ENCODE peak calls at places on chromosomes 16 and 17, in nine cellular contexts. One of them, this sample, is unnamed.

GRCh38 chr17:76196675-76197074 is 43.6 kb downstream of the RNF157 start:
- DNase-seq in skeletal muscle cell: peak
- DNase-seq in lower lobe of right lung: no peak
- DNase-seq in endothelial cell of umbilical vein: no peak
- DNase-seq in epithelial cell of esophagus: no peak
- DNase-seq in brain microvascular endothelial cell: no peak
- DNase-seq in CD8-positive, alpha-beta T cell: no peak
- DNase-seq in heart right ventricle: peak
- DNase-seq in cardiac fibroblast: peak
- DNase-seq in this sample: no peak

GRCh38 chr17:64507418-64507766 is 615 bp downstream of the CEP95 start:
- DNase-seq in endothelial cell of umbilical vein: peak
- DNase-seq in cardiac fibroblast: peak
- DNase-seq in brain microvascular endothelial cell: peak
- DNase-seq in epithelial cell of esophagus: peak
- DNase-seq in heart right ventricle: peak
- DNase-seq in lower lobe of right lung: no peak
- DNase-seq in skeletal muscle cell: no peak
- DNase-seq in CD8-positive, alpha-beta T cell: no peak
- DNase-seq in this sample: peak

GRCh38 chr17:79993390-79994221 is 42.1 kb downstream of the TBC1D16 start:
- DNase-seq in CD8-positive, alpha-beta T cell: no peak
- DNase-seq in cardiac fibroblast: peak
- DNase-seq in lower lobe of right lung: peak
- DNase-seq in epithelial cell of esophagus: peak
- DNase-seq in endothelial cell of umbilical vein: no peak
- DNase-seq in skeletal muscle cell: peak
- DNase-seq in brain microvascular endothelial cell: peak
- DNase-seq in heart right ventricle: peak
- DNase-seq in this sample: peak

GRCh38 chr16:8751481-8752311 is 45.7 kb downstream of the TMEM186 start:
- DNase-seq in skeletal muscle cell: peak
- DNase-seq in CD8-positive, alpha-beta T cell: no peak
- DNase-seq in cardiac fibroblast: peak
- DNase-seq in endothelial cell of umbilical vein: peak
- DNase-seq in epithelial cell of esophagus: peak
- DNase-seq in heart right ventricle: no peak
- DNase-seq in brain microvascular endothelial cell: peak
- DNase-seq in lower lobe of right lung: no peak
- DNase-seq in this sample: peak

GRCh38 chr17:73182616-73183310 is 10.1 kb upstream of the COG1 start:
- DNase-seq in brain microvascular endothelial cell: no peak
- DNase-seq in endothelial cell of umbilical vein: no peak
- DNase-seq in CD8-positive, alpha-beta T cell: no peak
- DNase-seq in cardiac fibroblast: no peak
- DNase-seq in heart right ventricle: no peak
- DNase-seq in skeletal muscle cell: no peak
- DNase-seq in lower lobe of right lung: no peak
- DNase-seq in epithelial cell of esophagus: no peak
- DNase-seq in this sample: no peak

GRCh38 chr16:27154573-27155521 is 48.5 kb upstream of the KDM8 start:
- DNase-seq in lower lobe of right lung: peak
- DNase-seq in skeletal muscle cell: no peak
- DNase-seq in CD8-positive, alpha-beta T cell: peak
- DNase-seq in cardiac fibroblast: peak
- DNase-seq in heart right ventricle: peak
- DNase-seq in brain microvascular endothelial cell: peak
- DNase-seq in endothelial cell of umbilical vein: peak
- DNase-seq in epithelial cell of esophagus: peak
- DNase-seq in this sample: peak

GRCh38 chr17:50364715-50365114 is 8.3 kb downstream of the MRPL27 start:
- DNase-seq in cardiac fibroblast: peak
- DNase-seq in skeletal muscle cell: no peak
- DNase-seq in lower lobe of right lung: no peak
- DNase-seq in heart right ventricle: no peak
- DNase-seq in CD8-positive, alpha-beta T cell: no peak
- DNase-seq in epithelial cell of esophagus: peak
- DNase-seq in endothelial cell of umbilical vein: no peak
- DNase-seq in brain microvascular endothelial cell: no peak
- DNase-seq in this sample: peak

GRCh38 chr16:57483725-57484514 is 2.4 kb downstream of the DOK4 start:
- DNase-seq in cardiac fibroblast: no peak
- DNase-seq in CD8-positive, alpha-beta T cell: no peak
- DNase-seq in heart right ventricle: no peak
- DNase-seq in epithelial cell of esophagus: peak
- DNase-seq in endothelial cell of umbilical vein: no peak
- DNase-seq in lower lobe of right lung: no peak
- DNase-seq in brain microvascular endothelial cell: no peak
- DNase-seq in skeletal muscle cell: no peak
- DNase-seq in this sample: no peak

GRCh38 chr17:68437979-68438877 is 19.1 kb downstream of the WIPI1 start:
- DNase-seq in brain microvascular endothelial cell: no peak
- DNase-seq in epithelial cell of esophagus: no peak
- DNase-seq in endothelial cell of umbilical vein: peak
- DNase-seq in heart right ventricle: peak
- DNase-seq in cardiac fibroblast: peak
- DNase-seq in skeletal muscle cell: no peak
- DNase-seq in CD8-positive, alpha-beta T cell: no peak
- DNase-seq in lower lobe of right lung: peak
- DNase-seq in this sample: peak

GRCh38 chr17:61598014-61598413 is 7.0 kb upstream of the NACA2 start:
- DNase-seq in CD8-positive, alpha-beta T cell: no peak
- DNase-seq in skeletal muscle cell: no peak
- DNase-seq in endothelial cell of umbilical vein: no peak
- DNase-seq in epithelial cell of esophagus: no peak
- DNase-seq in lower lobe of right lung: no peak
- DNase-seq in heart right ventricle: no peak
- DNase-seq in cardiac fibroblast: no peak
- DNase-seq in brain microvascular endothelial cell: no peak
- DNase-seq in this sample: no peak

GRCh38 chr16:78705694-78706093 is 606.2 kb downstream of the WWOX start:
- DNase-seq in endothelial cell of umbilical vein: no peak
- DNase-seq in CD8-positive, alpha-beta T cell: no peak
- DNase-seq in epithelial cell of esophagus: peak
- DNase-seq in lower lobe of right lung: no peak
- DNase-seq in cardiac fibroblast: no peak
- DNase-seq in heart right ventricle: no peak
- DNase-seq in brain microvascular endothelial cell: peak
- DNase-seq in skeletal muscle cell: no peak
- DNase-seq in this sample: peak

GRCh38 chr17:7191571-7192270 is 12.6 kb upstream of the ASGR1 start:
- DNase-seq in endothelial cell of umbilical vein: no peak
- DNase-seq in brain microvascular endothelial cell: no peak
- DNase-seq in lower lobe of right lung: peak
- DNase-seq in epithelial cell of esophagus: peak
- DNase-seq in heart right ventricle: peak
- DNase-seq in CD8-positive, alpha-beta T cell: no peak
- DNase-seq in cardiac fibroblast: peak
- DNase-seq in skeletal muscle cell: no peak
- DNase-seq in this sample: peak

GRCh38 chr17:47188266-47188665 is 829 bp downstream of the CDC27 start:
- DNase-seq in endothelial cell of umbilical vein: peak
- DNase-seq in skeletal muscle cell: no peak
- DNase-seq in epithelial cell of esophagus: peak
- DNase-seq in cardiac fibroblast: peak
- DNase-seq in heart right ventricle: peak
- DNase-seq in CD8-positive, alpha-beta T cell: no peak
- DNase-seq in lower lobe of right lung: no peak
- DNase-seq in brain microvascular endothelial cell: peak
- DNase-seq in this sample: peak

GRCh38 chr16:30867747-30868146 is 26.1 kb downstream of the BCL7C start:
- DNase-seq in heart right ventricle: no peak
- DNase-seq in cardiac fibroblast: peak
- DNase-seq in lower lobe of right lung: no peak
- DNase-seq in skeletal muscle cell: no peak
- DNase-seq in endothelial cell of umbilical vein: no peak
- DNase-seq in epithelial cell of esophagus: peak
- DNase-seq in brain microvascular endothelial cell: no peak
- DNase-seq in CD8-positive, alpha-beta T cell: no peak
- DNase-seq in this sample: peak

GRCh38 chr17:49108318-49108717 is 24.3 kb upstream of the B4GALNT2 start:
- DNase-seq in epithelial cell of esophagus: peak
- DNase-seq in lower lobe of right lung: no peak
- DNase-seq in skeletal muscle cell: peak
- DNase-seq in endothelial cell of umbilical vein: no peak
- DNase-seq in brain microvascular endothelial cell: peak
- DNase-seq in heart right ventricle: no peak
- DNase-seq in CD8-positive, alpha-beta T cell: no peak
- DNase-seq in cardiac fibroblast: peak
- DNase-seq in this sample: peak

GRCh38 chr17:40415390-40415789 is 2.3 kb downstream of the TOP2A start:
- DNase-seq in CD8-positive, alpha-beta T cell: no peak
- DNase-seq in heart right ventricle: no peak
- DNase-seq in lower lobe of right lung: no peak
- DNase-seq in skeletal muscle cell: peak
- DNase-seq in endothelial cell of umbilical vein: peak
- DNase-seq in epithelial cell of esophagus: peak
- DNase-seq in cardiac fibroblast: peak
- DNase-seq in brain microvascular endothelial cell: peak
- DNase-seq in this sample: peak
- H3K4me3 ChIP-seq in CD8-positive, alpha-beta T cell: no peak
- H3K4me3 ChIP-seq in heart right ventricle: no peak
- H3K4me3 ChIP-seq in lower lobe of right lung: no peak
- H3K4me3 ChIP-seq in skeletal muscle cell: no peak
- H3K4me3 ChIP-seq in endothelial cell of umbilical vein: no peak
- H3K4me3 ChIP-seq in epithelial cell of esophagus: no peak
- H3K4me3 ChIP-seq in cardiac fibroblast: peak
- H3K4me3 ChIP-seq in brain microvascular endothelial cell: peak
- H3K4me3 ChIP-seq in this sample: peak

GRCh38 chr16:81463296-81463890 is 18.8 kb downstream of the CMIP start:
- DNase-seq in skeletal muscle cell: no peak
- DNase-seq in cardiac fibroblast: no peak
- DNase-seq in endothelial cell of umbilical vein: no peak
- DNase-seq in brain microvascular endothelial cell: no peak
- DNase-seq in heart right ventricle: no peak
- DNase-seq in epithelial cell of esophagus: no peak
- DNase-seq in CD8-positive, alpha-beta T cell: no peak
- DNase-seq in lower lobe of right lung: no peak
- DNase-seq in this sample: no peak

GRCh38 chr16:81467072-81467471 is 22.5 kb downstream of the CMIP start:
- DNase-seq in skeletal muscle cell: no peak
- DNase-seq in heart right ventricle: no peak
- DNase-seq in lower lobe of right lung: no peak
- DNase-seq in cardiac fibroblast: no peak
- DNase-seq in epithelial cell of esophagus: no peak
- DNase-seq in CD8-positive, alpha-beta T cell: no peak
- DNase-seq in brain microvascular endothelial cell: no peak
- DNase-seq in endothelial cell of umbilical vein: no peak
- DNase-seq in this sample: no peak

GRCh38 chr16:81464279-81464678 is 19.7 kb downstream of the CMIP start:
- DNase-seq in lower lobe of right lung: no peak
- DNase-seq in endothelial cell of umbilical vein: no peak
- DNase-seq in heart right ventricle: no peak
- DNase-seq in brain microvascular endothelial cell: no peak
- DNase-seq in epithelial cell of esophagus: no peak
- DNase-seq in cardiac fibroblast: no peak
- DNase-seq in CD8-positive, alpha-beta T cell: no peak
- DNase-seq in skeletal muscle cell: no peak
- DNase-seq in this sample: no peak

GRCh38 chr16:81466351-81466960 is 21.8 kb downstream of the CMIP start:
- DNase-seq in endothelial cell of umbilical vein: no peak
- DNase-seq in skeletal muscle cell: no peak
- DNase-seq in cardiac fibroblast: peak
- DNase-seq in heart right ventricle: no peak
- DNase-seq in lower lobe of right lung: no peak
- DNase-seq in brain microvascular endothelial cell: no peak
- DNase-seq in CD8-positive, alpha-beta T cell: no peak
- DNase-seq in epithelial cell of esophagus: peak
- DNase-seq in this sample: peak

DNA sequence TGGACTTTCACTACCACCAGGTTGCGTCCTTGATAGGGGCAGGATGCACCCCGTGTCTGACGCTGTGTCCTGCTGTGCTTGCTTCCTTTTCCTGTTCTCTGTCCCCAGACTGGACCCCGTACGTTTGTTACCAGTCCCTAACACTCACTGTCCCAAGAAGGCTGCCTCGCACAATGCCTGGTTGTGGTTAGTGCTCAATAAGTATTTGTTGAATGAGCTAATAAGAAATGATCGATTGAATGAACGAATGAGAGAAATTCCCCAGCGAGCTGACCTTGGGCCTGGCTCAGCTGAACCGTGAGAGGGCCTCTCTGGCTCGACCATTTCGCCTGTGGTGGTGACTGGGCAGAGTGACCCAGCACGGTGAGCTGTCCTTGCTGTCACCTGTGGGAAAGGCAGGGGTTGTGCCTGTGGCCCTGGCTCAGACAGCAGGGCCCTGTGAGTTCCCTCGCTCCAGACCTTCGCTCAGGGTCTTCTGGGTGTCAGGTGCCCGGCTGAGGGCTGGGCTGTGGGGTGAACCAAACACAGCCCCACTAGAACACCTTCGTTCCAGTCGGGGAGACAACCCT is 20.9 kb downstream of the CMIP start:
- DNase-seq in epithelial cell of esophagus: no peak
- DNase-seq in heart right ventricle: no peak
- DNase-seq in skeletal muscle cell: no peak
- DNase-seq in cardiac fibroblast: no peak
- DNase-seq in lower lobe of right lung: no peak
- DNase-seq in endothelial cell of umbilical vein: no peak
- DNase-seq in CD8-positive, alpha-beta T cell: no peak
- DNase-seq in brain microvascular endothelial cell: no peak
- DNase-seq in this sample: no peak
- H3K4me3 ChIP-seq in epithelial cell of esophagus: no peak
- H3K4me3 ChIP-seq in heart right ventricle: no peak
- H3K4me3 ChIP-seq in skeletal muscle cell: no peak
- H3K4me3 ChIP-seq in cardiac fibroblast: no peak
- H3K4me3 ChIP-seq in lower lobe of right lung: no peak
- H3K4me3 ChIP-seq in endothelial cell of umbilical vein: no peak
- H3K4me3 ChIP-seq in CD8-positive, alpha-beta T cell: no peak
- H3K4me3 ChIP-seq in brain microvascular endothelial cell: no peak
- H3K4me3 ChIP-seq in this sample: no peak

DNA sequence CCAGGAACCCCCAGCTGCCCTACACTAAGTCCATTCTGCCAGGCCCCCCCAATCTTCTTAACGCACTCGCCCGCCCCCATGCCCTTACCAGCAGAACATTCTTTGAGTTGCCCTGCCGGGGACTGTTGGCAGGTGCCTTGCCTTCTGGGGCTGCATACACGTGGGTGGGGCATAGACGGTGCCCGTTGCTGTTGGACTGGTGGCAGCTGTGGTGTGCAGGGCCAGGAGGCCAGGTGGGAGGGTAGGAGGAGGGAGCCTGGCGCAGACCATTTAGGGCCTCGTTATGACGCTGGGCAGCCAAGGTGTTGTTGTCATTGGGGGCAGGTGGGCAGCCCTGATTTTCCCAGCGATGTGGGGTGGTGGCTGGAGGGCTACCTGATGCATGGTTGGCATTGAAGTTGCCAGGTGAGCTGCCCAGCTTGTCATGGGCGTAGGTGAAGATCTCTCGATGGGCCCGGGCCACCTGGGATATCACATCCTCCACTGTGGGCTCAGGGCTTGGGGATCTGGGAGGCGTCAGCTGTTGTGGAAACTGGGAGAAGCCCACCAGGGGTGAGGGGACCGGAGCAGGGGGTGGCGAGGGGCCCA is 4.9 kb downstream of the NR1D1 start:
- DNase-seq in skeletal muscle cell: no peak
- DNase-seq in CD8-positive, alpha-beta T cell: no peak
- DNase-seq in lower lobe of right lung: no peak
- DNase-seq in epithelial cell of esophagus: no peak
- DNase-seq in endothelial cell of umbilical vein: no peak
- DNase-seq in brain microvascular endothelial cell: no peak
- DNase-seq in heart right ventricle: no peak
- DNase-seq in cardiac fibroblast: no peak
- DNase-seq in this sample: no peak
- H3K4me3 ChIP-seq in skeletal muscle cell: no peak
- H3K4me3 ChIP-seq in CD8-positive, alpha-beta T cell: peak
- H3K4me3 ChIP-seq in lower lobe of right lung: peak
- H3K4me3 ChIP-seq in epithelial cell of esophagus: no peak
- H3K4me3 ChIP-seq in endothelial cell of umbilical vein: no peak
- H3K4me3 ChIP-seq in brain microvascular endothelial cell: no peak
- H3K4me3 ChIP-seq in heart right ventricle: no peak
- H3K4me3 ChIP-seq in cardiac fibroblast: no peak
- H3K4me3 ChIP-seq in this sample: no peak

GRCh38 chr16:2976673-2977072 is 3.6 kb downstream of the PKMYT1 start:
- DNase-seq in cardiac fibroblast: no peak
- DNase-seq in skeletal muscle cell: no peak
- DNase-seq in heart right ventricle: no peak
- DNase-seq in epithelial cell of esophagus: no peak
- DNase-seq in lower lobe of right lung: no peak
- DNase-seq in brain microvascular endothelial cell: no peak
- DNase-seq in endothelial cell of umbilical vein: no peak
- DNase-seq in CD8-positive, alpha-beta T cell: no peak
- DNase-seq in this sample: no peak
- H3K4me3 ChIP-seq in cardiac fibroblast: no peak
- H3K4me3 ChIP-seq in skeletal muscle cell: no peak
- H3K4me3 ChIP-seq in heart right ventricle: no peak
- H3K4me3 ChIP-seq in epithelial cell of esophagus: no peak
- H3K4me3 ChIP-seq in lower lobe of right lung: no peak
- H3K4me3 ChIP-seq in brain microvascular endothelial cell: no peak
- H3K4me3 ChIP-seq in endothelial cell of umbilical vein: no peak
- H3K4me3 ChIP-seq in CD8-positive, alpha-beta T cell: no peak
- H3K4me3 ChIP-seq in this sample: no peak

This sample was measured in choroid plexus epithelial cell.